ENCODE peak calls at places on chromosomes 6 and 20, in nine cellular contexts. O, U, D, V, H, B, G, P and J are unnamed samples.

GRCh38 chr20:43959079-43959919 is 44.6 kb downstream of the TOX2 start:
- DNase-seq in U (no peak), G (peak), H (no peak), V (peak), B (no peak), P (no peak), O (no peak), D (no peak), J (no peak)

GRCh38 chr6:81895511-81896185 is 143.2 kb upstream of the TENT5A start:
- DNase-seq in U (peak), B (no peak), O (no peak), V (no peak), H (peak), P (no peak), D (no peak), G (no peak), J (no peak)

GRCh38 chr6:140462495-140463311 is 1088.3 kb upstream of the CITED2 start:
- DNase-seq in H (no peak), D (no peak), B (no peak), O (no peak), U (peak), G (peak), P (no peak), V (no peak), J (no peak)

GRCh38 chr20:19749537-19749936 is 8.5 kb upstream of the RIN2 start:
- DNase-seq in O (no peak), B (peak), P (no peak), G (no peak), U (no peak), V (no peak), D (no peak), H (no peak), J (no peak)

GRCh38 chr6:149567194-149567586 is 1.0 kb downstream of the GINM1 start:
- DNase-seq in P (no peak), H (no peak), B (no peak), O (no peak), D (no peak), V (no peak), G (no peak), U (no peak), J (no peak)

GRCh38 chr6:35469711-35470662 is 1.8 kb downstream of the RPL10A start:
- DNase-seq in G (no peak), B (no peak), O (no peak), P (no peak), U (no peak), H (no peak), V (no peak), D (no peak), J (peak)

GRCh38 chr6:85490516-85491248 is 40.8 kb downstream of the NT5E start:
- DNase-seq in O (no peak), V (no peak), G (no peak), B (no peak), D (no peak), P (no peak), U (no peak), H (no peak), J (no peak)

GRCh38 chr6:157563611-157564284 is 182.8 kb downstream of the ZDHHC14 start:
- DNase-seq in D (no peak), P (no peak), H (no peak), U (no peak), B (no peak), V (no peak), O (no peak), G (no peak), J (no peak)

GRCh38 chr6:43060034-43060754 is 763 bp downstream of the KLC4 start:
- DNase-seq in V (no peak), B (no peak), U (no peak), H (no peak), P (no peak), D (no peak), G (no peak), O (peak), J (peak)

GRCh38 chr20:49989234-49990065 is 6.7 kb downstream of the SNAI1 start:
- DNase-seq in H (peak), D (peak), V (no peak), P (no peak), G (peak), U (peak), B (no peak), O (no peak), J (no peak)

GRCh38 chr20:18796282-18796833 is 17.2 kb upstream of the SCP2D1 start:
- DNase-seq in B (no peak), O (no peak), D (no peak), V (no peak), G (no peak), H (no peak), U (no peak), P (no peak), J (no peak)

GRCh38 chr6:18350271-18350670 is 36.9 kb upstream of the RNF144B start:
- DNase-seq in B (no peak), O (no peak), D (no peak), V (no peak), H (no peak), P (no peak), G (no peak), U (no peak), J (no peak)

GRCh38 chr6:10838794-10839333 is 525 bp upstream of the MAK start:
- DNase-seq in V (no peak), U (no peak), O (no peak), B (no peak), H (no peak), D (no peak), G (peak), P (no peak), J (no peak)

GRCh38 chr20:37524221-37524700 is 3.2 kb downstream of the NNAT start:
- DNase-seq in O (no peak), G (no peak), H (no peak), P (no peak), U (no peak), V (no peak), B (no peak), D (no peak), J (no peak)

GRCh38 chr6:149484733-149485700 is at the start of gene ZC3H12D:
- DNase-seq in G (peak), B (peak), V (no peak), U (peak), D (no peak), H (no peak), O (no peak), P (peak), J (peak)

GRCh38 chr6:131999545-132000146 is 48.5 kb upstream of the CCN2 start:
- DNase-seq in D (no peak), G (no peak), U (no peak), H (no peak), B (no peak), V (no peak), O (no peak), P (no peak), J (no peak)